ENCODE peak calls at places on chromosomes 1 and 21, in seven cellular contexts. G is K562, R is GM12878, Q is H1, V is SK-N-SH, Z is HCT116, D is HepG2. P is an unnamed sample.

GRCh38 chr1:233664254-233664653 is 50.3 kb downstream of the KCNK1 start:
- DNase-seq in G (no peak), R (no peak), Q (no peak), V (no peak), Z (no peak), D (no peak), P (no peak)

GRCh38 chr21:46439906-46440305 is 18.8 kb upstream of the DIP2A start:
- DNase-seq in G (no peak), R (no peak), Q (no peak), V (no peak), Z (no peak), D (no peak), P (no peak)

GRCh38 chr1:71240656-71241055 is 159.8 kb upstream of the ZRANB2 start:
- DNase-seq in G (no peak), R (no peak), Q (no peak), V (no peak), Z (no peak), D (no peak), P (no peak)

GRCh38 chr1:32868806-32869455 is 1.8 kb downstream of the FNDC5 start:
- DNase-seq in G (no peak), R (no peak), Q (no peak), V (no peak), Z (no peak), D (no peak), P (no peak)

GRCh38 chr1:30879940-30880339 is 28.6 kb downstream of the SDC3 start:
- DNase-seq in G (no peak), R (no peak), Q (no peak), V (peak; percentile 69), Z (no peak), D (no peak), P (no peak)

GRCh38 chr1:226627924-226628623 is 79.5 kb downstream of the STUM start:
- DNase-seq in G (no peak), R (no peak), Q (no peak), V (no peak), Z (no peak), D (no peak), P (no peak)

GRCh38 chr1:107793896-107794440 is 171.0 kb downstream of the VAV3 start:
- DNase-seq in G (no peak), R (no peak), Q (no peak), V (no peak), Z (no peak), D (no peak), P (no peak)

GRCh38 chr1:171219751-171220385 is 28.4 kb upstream of the FMO1 start:
- DNase-seq in G (no peak), R (no peak), Q (peak; percentile 62), V (no peak), Z (no peak), D (no peak), P (no peak)

GRCh38 chr1:10424034-10424433 is 6.2 kb upstream of the CENPS start:
- DNase-seq in G (no peak), R (no peak), Q (no peak), V (peak; percentile 44), Z (no peak), D (no peak), P (no peak)

GRCh38 chr1:116825735-116826438 is 71.7 kb downstream of the CD2 start:
- DNase-seq in G (peak; percentile 54), R (no peak), Q (no peak), V (peak; percentile 83), Z (no peak), D (no peak), P (peak; percentile 3)

GRCh38 chr1:8736927-8737326 is 80.5 kb downstream of the RERE start:
- DNase-seq in G (no peak), R (no peak), Q (no peak), V (no peak), Z (no peak), D (peak; percentile 82), P (no peak)

DNA sequence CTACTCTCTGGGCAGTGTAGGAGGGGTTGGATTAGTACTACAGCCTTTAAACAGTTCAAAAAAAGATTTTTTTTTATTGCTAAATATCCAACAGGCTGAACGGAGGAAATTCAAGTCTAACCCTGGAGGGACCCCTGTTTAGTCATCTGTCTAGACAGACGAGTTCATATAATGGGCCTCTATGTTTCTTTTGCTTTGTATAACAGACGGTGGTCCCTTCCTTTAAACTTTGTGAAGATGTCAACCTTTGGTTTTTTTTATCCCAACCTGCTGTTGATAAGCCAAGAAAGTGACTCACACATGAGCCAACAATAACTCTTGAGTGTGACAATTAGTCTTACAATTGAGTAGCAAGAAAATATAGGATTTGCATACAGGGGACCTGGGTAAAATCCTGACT is 29.8 kb downstream of the TGFB2 start:
- DNase-seq in G (no peak), R (no peak), Q (no peak), V (no peak), Z (no peak), D (no peak), P (no peak)
- TF ChIP-seq JUND in G (no peak), R (no peak), Q (no peak), V (peak; percentile 34), Z (peak; percentile 25), D (no peak), P (no peak)

GRCh38 chr1:118504231-118504644 is 319.2 kb upstream of the SPAG17 start:
- DNase-seq in G (no peak), R (no peak), Q (no peak), V (no peak), Z (no peak), D (no peak), P (no peak)
- TF ChIP-seq JUND in G (no peak), R (no peak), Q (no peak), V (no peak), Z (no peak), D (no peak), P (no peak)

GRCh38 chr1:161082996-161083742 is 6.2 kb downstream of the NECTIN4 start:
- DNase-seq in G (peak; percentile 74), R (no peak), Q (no peak), V (peak; percentile 60), Z (peak; percentile 89), D (peak; percentile 76), P (peak; percentile 55)
- TF ChIP-seq JUND in G (peak; percentile 84), R (no peak), Q (no peak), V (peak; percentile 9), Z (no peak), D (peak; percentile 16), P (no peak)

GRCh38 chr1:161089938-161090337 is 580 bp upstream of the NECTIN4 start:
- DNase-seq in G (no peak), R (no peak), Q (no peak), V (no peak), Z (no peak), D (no peak), P (no peak)

GRCh38 chr1:161090617-161091016 is 1.3 kb upstream of the NECTIN4 start:
- DNase-seq in G (no peak), R (no peak), Q (no peak), V (no peak), Z (no peak), D (no peak), P (no peak)

GRCh38 chr1:161089251-161089924 is at the start of gene NECTIN4:
- DNase-seq in G (no peak), R (no peak), Q (no peak), V (no peak), Z (no peak), D (no peak), P (peak; percentile 94)

GRCh38 chr1:161086457-161086856 is 2.9 kb downstream of the NECTIN4 start:
- DNase-seq in G (no peak), R (no peak), Q (no peak), V (no peak), Z (no peak), D (no peak), P (peak; percentile 33)

GRCh38 chr1:161088587-161089110 is 709 bp downstream of the NECTIN4 start:
- DNase-seq in G (no peak), R (no peak), Q (no peak), V (no peak), Z (no peak), D (no peak), P (peak; percentile 41)
- TF ChIP-seq JUND in G (no peak), R (no peak), Q (no peak), V (no peak), Z (no peak), D (no peak), P (no peak)

GRCh38 chr1:208118306-208118705 is 125.9 kb downstream of the PLXNA2 start:
- DNase-seq in G (no peak), R (no peak), Q (no peak), V (no peak), Z (no peak), D (no peak), P (no peak)

GRCh38 chr1:208117817-208118216 is 126.4 kb downstream of the PLXNA2 start:
- DNase-seq in G (no peak), R (no peak), Q (no peak), V (no peak), Z (no peak), D (no peak), P (no peak)

GRCh38 chr1:208113036-208113435 is 131.1 kb downstream of the PLXNA2 start:
- DNase-seq in G (no peak), R (no peak), Q (no peak), V (peak; percentile 49), Z (no peak), D (no peak), P (no peak)

GRCh38 chr1:208117410-208117809 is 126.8 kb downstream of the PLXNA2 start:
- DNase-seq in G (no peak), R (no peak), Q (no peak), V (no peak), Z (no peak), D (no peak), P (no peak)

DNA sequence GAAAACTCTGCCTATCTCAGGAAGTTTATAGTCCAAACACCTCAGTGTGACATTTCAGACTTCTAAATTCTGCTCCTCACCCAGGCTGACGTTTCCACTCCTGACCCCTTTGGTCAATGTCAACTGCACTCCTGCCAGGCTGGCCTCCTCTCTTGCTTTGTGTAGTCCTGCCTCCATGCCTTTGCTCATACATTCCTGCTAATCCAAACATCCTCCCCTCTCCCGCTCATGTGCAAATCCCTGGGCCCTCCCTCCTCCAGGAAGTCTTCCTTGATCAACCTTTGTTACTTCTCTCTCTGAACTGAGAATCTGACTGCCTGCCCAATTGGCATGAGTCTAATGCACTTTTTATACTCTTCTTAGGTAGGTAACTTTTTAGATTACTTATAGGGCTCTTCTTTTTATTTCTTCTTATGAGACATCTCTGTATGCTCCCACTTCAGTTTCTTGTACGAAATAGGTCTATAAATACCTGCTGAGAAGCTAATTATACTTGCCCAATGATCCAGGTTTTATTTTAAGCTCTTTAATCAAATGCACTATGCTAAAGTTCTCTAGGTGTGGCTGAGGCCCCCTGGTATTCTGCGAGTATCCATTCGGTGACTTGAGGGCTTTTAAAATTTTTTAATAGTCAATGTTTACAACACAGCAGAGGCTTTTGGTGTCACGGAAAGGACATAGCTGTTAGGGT is 128.1 kb downstream of the PLXNA2 start:
- DNase-seq in G (no peak), R (no peak), Q (no peak), V (no peak), Z (no peak), D (peak; percentile 37), P (no peak)
- TF ChIP-seq JUND in G (no peak), R (no peak), Q (no peak), V (no peak), Z (no peak), D (no peak), P (no peak)